ENCODE peak calls at places on chromosome 9, in five cellular contexts. G is neural progenitor cell, X is MM.1S, H is hepatocyte, C is HCT116. M is an unnamed sample.

GRCh38 chr9:32839013-32839442 is 55.7 kb downstream of the TMEM215 start:
- DNase-seq in H (no peak), C (no peak), X (no peak), G (no peak), M (no peak)

GRCh38 chr9:16125637-16126036 is 572.8 kb downstream of the CCDC171 start:
- DNase-seq in H (no peak), G (no peak), C (no peak), X (no peak), M (no peak)

GRCh38 chr9:32398207-32398606 is 13.8 kb downstream of the ACO1 start:
- DNase-seq in H (no peak), X (no peak), C (no peak), G (no peak), M (no peak)

GRCh38 chr9:31776471-31776870 is 608.0 kb upstream of the ACO1 start:
- DNase-seq in H (peak), G (no peak), C (no peak), X (no peak), M (no peak)

GRCh38 chr9:112084334-112084733 is 90.8 kb downstream of the SUSD1 start:
- DNase-seq in H (no peak), G (no peak), C (no peak), X (no peak), M (no peak)

GRCh38 chr9:90830977-90831376 is 29.4 kb downstream of the SYK start:
- DNase-seq in X (no peak), G (no peak), C (no peak), H (no peak), M (peak)

GRCh38 chr9:7982907-7983306 is 183.3 kb upstream of the DMAC1 start:
- DNase-seq in G (no peak), X (no peak), C (no peak), H (no peak), M (no peak)

GRCh38 chr9:121498487-121499176 is 1.0 kb downstream of the GGTA1 start:
- DNase-seq in G (peak), H (peak), C (no peak), X (no peak), M (peak)

GRCh38 chr9:125631391-125632085 is 75.5 kb downstream of the MAPKAP1 start:
- DNase-seq in C (no peak), X (peak), G (peak), H (peak), M (peak)

GRCh38 chr9:133739408-133740280 is 1.5 kb upstream of the SARDH start:
- DNase-seq in X (no peak), H (peak), G (no peak), C (no peak), M (no peak)

GRCh38 chr9:135678236-135679017 is 15.3 kb downstream of the LCN9 start:
- DNase-seq in G (no peak), X (no peak), C (no peak), H (no peak), M (no peak)

GRCh38 chr9:90127923-90128322 is 514.7 kb downstream of the DIRAS2 start:
- DNase-seq in G (no peak), H (no peak), C (no peak), X (no peak), M (no peak)

GRCh38 chr9:14752871-14753270 is 30.3 kb upstream of the CER1 start:
- DNase-seq in G (no peak), C (no peak), X (peak), H (no peak), M (no peak)

GRCh38 chr9:69496803-69497450 is 171.9 kb downstream of the ENTREP1 start:
- DNase-seq in X (no peak), C (no peak), H (no peak), G (no peak), M (no peak)

GRCh38 chr9:129709471-129710460 is 43.1 kb downstream of the PTGES start:
- DNase-seq in G (no peak), X (no peak), H (no peak), C (no peak), M (no peak)

GRCh38 chr9:135819905-135820304 is 87.4 kb downstream of the CAMSAP1 start:
- DNase-seq in X (no peak), H (no peak), C (no peak), G (no peak), M (no peak)

GRCh38 chr9:93061791-93062299 is 3.3 kb downstream of the SUSD3 start:
- DNase-seq in G (peak), C (no peak), X (peak), H (peak), M (peak)

GRCh38 chr9:21690561-21690960 is 111.9 kb upstream of the MTAP start:
- DNase-seq in G (no peak), X (no peak), C (no peak), H (no peak), M (no peak)

GRCh38 chr9:124661184-124661755 is 109.8 kb downstream of the NR6A1 start:
- DNase-seq in X (no peak), C (no peak), H (no peak), G (peak), M (no peak)

GRCh38 chr9:97413462-97413861 is 1.6 kb downstream of the TDRD7 start:
- DNase-seq in H (no peak), G (no peak), X (no peak), C (no peak), M (no peak)

GRCh38 chr9:35733109-35733541 is 659 bp downstream of the CREB3 start:
- DNase-seq in X (peak), C (peak), H (peak), G (peak), M (peak)

GRCh38 chr9:97594414-97594921 is 38.7 kb downstream of the TSTD2 start:
- DNase-seq in H (no peak), G (no peak), C (no peak), X (no peak), M (no peak)

GRCh38 chr9:114476891-114477469 is 28.3 kb downstream of the WHRN start:
- DNase-seq in C (no peak), X (no peak), G (no peak), H (no peak), M (no peak)

GRCh38 chr9:121984726-121985402 is 108.2 kb downstream of the TTLL11 start:
- DNase-seq in X (no peak), C (no peak), G (no peak), H (no peak), M (no peak)

GRCh38 chr9:108235599-108235998 is 620.2 kb downstream of the ACTL7B start:
- DNase-seq in G (no peak), H (no peak), C (no peak), X (no peak), M (no peak)

GRCh38 chr9:38154501-38155421 is 85.7 kb upstream of the SHB start:
- DNase-seq in C (no peak), G (no peak), X (no peak), H (no peak), M (no peak)

GRCh38 chr9:132857031-132857430 is 21.1 kb downstream of the AK8 start:
- DNase-seq in H (peak), C (no peak), X (no peak), G (peak), M (no peak)

GRCh38 chr9:121773954-121774714 is 122.7 kb downstream of the DAB2IP start:
- DNase-seq in H (no peak), X (no peak), C (no peak), G (no peak), M (no peak)

GRCh38 chr9:12681620-12682019 is 11.6 kb upstream of the TYRP1 start:
- DNase-seq in G (no peak), H (no peak), X (no peak), C (no peak), M (no peak)

GRCh38 chr9:91162784-91163440 is 198.8 kb downstream of the AUH start:
- DNase-seq in X (peak), H (peak), C (no peak), G (no peak), M (peak)

GRCh38 chr9:114117996-114118830 is 19.1 kb upstream of the KIF12 start:
- DNase-seq in C (no peak), G (no peak), H (peak), X (no peak), M (no peak)

GRCh38 chr9:79195904-79196303 is 375.9 kb upstream of the TLE4 start:
- DNase-seq in H (no peak), G (no peak), X (no peak), C (no peak), M (no peak)

GRCh38 chr9:133658442-133659431 is 22.6 kb downstream of the DBH start:
- DNase-seq in X (no peak), G (peak), H (peak), C (peak), M (no peak)

GRCh38 chr9:12464910-12465512 is 228.2 kb upstream of the TYRP1 start:
- DNase-seq in X (peak), G (peak), C (no peak), H (peak), M (peak)

GRCh38 chr9:107274953-107275422 is 8.1 kb upstream of the RAD23B start:
- DNase-seq in X (no peak), C (peak), G (no peak), H (peak), M (no peak)

GRCh38 chr9:37156781-37157356 is 36.5 kb downstream of the ZCCHC7 start:
- DNase-seq in X (peak), G (no peak), C (no peak), H (no peak), M (no peak)

GRCh38 chr9:125428060-125428481 is 166.4 kb downstream of the GAPVD1 start:
- DNase-seq in X (peak), G (no peak), C (peak), H (no peak), M (peak)

GRCh38 chr9:130150779-130151381 is 21.3 kb upstream of the NCS1 start:
- DNase-seq in G (no peak), X (no peak), H (no peak), C (peak), M (no peak)

GRCh38 chr9:32378993-32379729 is 5.3 kb upstream of the ACO1 start:
- DNase-seq in X (peak), H (peak), G (peak), C (peak), M (peak)

GRCh38 chr9:110287289-110287680 is 31.0 kb upstream of the TXN start:
- DNase-seq in C (no peak), X (no peak), H (no peak), G (no peak), M (no peak)
- H3K4me2 ChIP-seq in C (no peak), X (no peak), H (no peak), G (no peak), M (no peak)

GRCh38 chr9:19481971-19482404 is 73.2 kb downstream of the ACER2 start:
- DNase-seq in X (no peak), G (no peak), H (no peak), C (no peak), M (no peak)

GRCh38 chr9:19484699-19485098 is 75.9 kb downstream of the ACER2 start:
- DNase-seq in C (no peak), H (no peak), X (no peak), G (no peak), M (no peak)

GRCh38 chr9:19481471-19481870 is 72.7 kb downstream of the ACER2 start:
- DNase-seq in G (no peak), H (no peak), X (no peak), C (no peak), M (no peak)

GRCh38 chr9:19479874-19480273 is 71.1 kb downstream of the ACER2 start:
- DNase-seq in C (no peak), X (no peak), G (no peak), H (no peak), M (no peak)

GRCh38 chr9:19480345-19480744 is 71.5 kb downstream of the ACER2 start:
- DNase-seq in C (no peak), H (no peak), X (no peak), G (no peak), M (no peak)
- TF ChIP-seq EZH2phosphoT487 in C (no peak), H (no peak), X (no peak), G (no peak), M (no peak)

GRCh38 chr9:2321523-2322148 is 300.0 kb upstream of the VLDLR start:
- DNase-seq in G (no peak), H (no peak), C (no peak), X (no peak), M (no peak)
- TF ChIP-seq CTCF in G (no peak), H (no peak), C (peak), X (no peak), M (peak)

GRCh38 chr9:20608582-20608981 is 13.7 kb downstream of the MLLT3 start:
- DNase-seq in G (no peak), H (no peak), C (no peak), X (no peak), M (no peak)

GRCh38 chr9:20614602-20615216 is 7.6 kb downstream of the MLLT3 start:
- DNase-seq in G (no peak), C (no peak), H (no peak), X (no peak), M (no peak)

GRCh38 chr9:20616808-20617207 is 5.5 kb downstream of the MLLT3 start:
- DNase-seq in G (no peak), C (no peak), X (no peak), H (no peak), M (no peak)

GRCh38 chr9:20606637-20607036 is 15.7 kb downstream of the MLLT3 start:
- DNase-seq in X (no peak), H (no peak), G (peak), C (no peak), M (no peak)

DNA sequence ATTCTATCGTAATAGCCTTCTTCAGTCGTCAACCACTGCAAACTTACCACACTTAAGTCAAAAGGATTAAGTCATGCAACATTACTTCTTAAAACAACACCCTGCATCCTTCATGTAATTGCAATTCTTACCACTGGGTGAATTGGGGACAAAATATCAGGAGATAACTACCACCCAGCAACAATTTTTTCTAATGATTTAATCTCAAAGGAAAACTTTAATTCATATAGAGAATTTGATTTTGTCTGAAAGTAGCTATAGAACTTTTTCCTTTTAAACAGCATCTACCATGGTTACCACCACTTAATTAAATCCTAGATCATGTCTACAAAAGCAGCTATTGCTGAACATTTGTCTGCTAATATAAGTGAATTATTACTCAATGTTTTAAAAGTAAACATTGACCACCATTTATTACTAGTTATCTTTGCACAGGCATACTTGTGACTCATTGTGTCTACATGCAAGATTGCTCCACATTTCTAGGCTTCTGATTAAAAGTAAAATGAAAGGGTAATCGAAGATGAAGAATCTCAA is 10.5 kb downstream of the MLLT3 start:
- DNase-seq in H (peak), G (peak), C (no peak), X (no peak), M (peak)
- H3K4me2 ChIP-seq in H (peak), G (no peak), C (no peak), X (no peak), M (no peak)

GRCh38 chr9:131310833-131311554 is 21.5 kb downstream of the PLPP7 start:
- DNase-seq in X (peak), G (peak), C (no peak), H (no peak), M (peak)
- TF ChIP-seq EZH2phosphoT487 in X (no peak), G (no peak), C (no peak), H (no peak), M (no peak)

GRCh38 chr9:127884976-127885490 is 7.6 kb upstream of the AK1 start:
- DNase-seq in H (no peak), C (no peak), G (no peak), X (no peak), M (no peak)

GRCh38 chr9:127890053-127890452 is 9.3 kb downstream of the ST6GALNAC6 start:
- DNase-seq in H (no peak), C (no peak), X (no peak), G (no peak), M (no peak)

GRCh38 chr9:127885508-127886281 is 8.2 kb upstream of the AK1 start:
- DNase-seq in H (no peak), C (no peak), X (no peak), G (no peak), M (no peak)

GRCh38 chr9:127886401-127886972 is 9.0 kb upstream of the AK1 start:
- DNase-seq in C (no peak), G (no peak), H (no peak), X (no peak), M (no peak)

GRCh38 chr9:127887792-127888191 is 10.3 kb upstream of the AK1 start:
- DNase-seq in X (no peak), G (no peak), C (no peak), H (no peak), M (peak)
- TF ChIP-seq CTCF in X (no peak), G (no peak), C (peak), H (no peak), M (no peak)